ENCODE peak calls at places on chromosomes 6 and 20, in five cellular contexts. F is HEK293T, R is HepG2, H is H1, O is GM12878. C is an unnamed sample.

GRCh38 chr20:46089338-46090094 is at the start of gene NCOA5:
- DNase-seq in F (peak), R (peak), H (peak), O (peak), C (peak)

GRCh38 chr20:63505281-63505680 is 6.4 kb upstream of the EEF1A2 start:
- DNase-seq in F (no peak), R (no peak), H (no peak), O (no peak), C (no peak)

GRCh38 chr6:145036848-145037567 is 698.3 kb downstream of the EPM2A start:
- DNase-seq in F (no peak), R (no peak), H (no peak), O (no peak), C (no peak)

GRCh38 chr20:39269031-39269461 is 306.9 kb downstream of the DHX35 start:
- DNase-seq in F (peak), R (peak), H (no peak), O (no peak), C (no peak)

GRCh38 chr20:43804781-43805180 is 78.0 kb upstream of the GTSF1L start:
- DNase-seq in F (no peak), R (no peak), H (no peak), O (no peak), C (no peak)

GRCh38 chr6:149884215-149884614 is 13.7 kb downstream of the RAET1E start:
- DNase-seq in F (no peak), R (no peak), H (no peak), O (no peak), C (no peak)

GRCh38 chr20:43827940-43828562 is 86.6 kb upstream of the TOX2 start:
- DNase-seq in F (no peak), R (no peak), H (no peak), O (no peak), C (no peak)

GRCh38 chr20:45088247-45088646 is 12.7 kb downstream of the KCNS1 start:
- DNase-seq in F (no peak), R (no peak), H (no peak), O (no peak), C (no peak)

GRCh38 chr20:43341541-43341940 is 116.2 kb upstream of the SRSF6 start:
- DNase-seq in F (no peak), R (no peak), H (no peak), O (no peak), C (no peak)

GRCh38 chr6:161128230-161128629 is 136.7 kb downstream of the MAP3K4 start:
- DNase-seq in F (no peak), R (no peak), H (no peak), O (no peak), C (no peak)

GRCh38 chr6:148508401-148509151 is 165.9 kb downstream of the SASH1 start:
- DNase-seq in F (no peak), R (no peak), H (no peak), O (no peak), C (peak)

GRCh38 chr6:162674452-162674851 is 53.1 kb downstream of the PRKN start:
- DNase-seq in F (no peak), R (no peak), H (no peak), O (no peak), C (no peak)

GRCh38 chr6:53581161-53581560 is 36.3 kb upstream of the GCLC start:
- DNase-seq in F (peak), R (no peak), H (no peak), O (no peak), C (no peak)

GRCh38 chr6:151387175-151387574 is 4.2 kb downstream of the ZBTB2 start:
- DNase-seq in F (no peak), R (no peak), H (no peak), O (no peak), C (no peak)

GRCh38 chr20:25336561-25337422 is 53.8 kb downstream of the ABHD12 start:
- DNase-seq in F (no peak), R (peak), H (peak), O (no peak), C (no peak)

GRCh38 chr20:48132834-48133233 is 347.6 kb upstream of the SULF2 start:
- DNase-seq in F (no peak), R (no peak), H (no peak), O (no peak), C (no peak)

GRCh38 chr6:166490671-166491500 is 95.6 kb downstream of the RAMACL start:
- DNase-seq in F (no peak), R (no peak), H (no peak), O (no peak), C (no peak)

GRCh38 chr6:160014869-160015182 is 45.9 kb downstream of the IGF2R start:
- DNase-seq in F (no peak), R (no peak), H (no peak), O (no peak), C (no peak)

GRCh38 chr6:3323148-3323547 is 64.4 kb downstream of the PSMG4 start:
- DNase-seq in F (no peak), R (no peak), H (no peak), O (no peak), C (no peak)

GRCh38 chr20:50309280-50309763 is 118.7 kb downstream of the CEBPB start:
- DNase-seq in F (no peak), R (no peak), H (no peak), O (no peak), C (no peak)

GRCh38 chr6:13406781-13407180 is 78.4 kb upstream of the TBC1D7 start:
- DNase-seq in F (no peak), R (peak), H (no peak), O (no peak), C (no peak)

GRCh38 chr6:130500693-130501092 is 134.9 kb downstream of the TMEM200A start:
- DNase-seq in F (no peak), R (no peak), H (no peak), O (no peak), C (no peak)

GRCh38 chr6:126300735-126301134 is 39.2 kb upstream of the CENPW start:
- DNase-seq in F (no peak), R (no peak), H (no peak), O (peak), C (no peak)

GRCh38 chr6:142975272-142975805 is 30.4 kb upstream of the HIVEP2 start:
- DNase-seq in F (no peak), R (peak), H (no peak), O (no peak), C (no peak)

GRCh38 chr20:53786071-53786444 is 192.4 kb upstream of the ZNF217 start:
- DNase-seq in F (no peak), R (no peak), H (no peak), O (no peak), C (no peak)

GRCh38 chr6:116387374-116387773 is 16.6 kb downstream of the DSE start:
- DNase-seq in F (no peak), R (no peak), H (no peak), O (no peak), C (no peak)

GRCh38 chr6:102848210-102848609 is 1454.7 kb downstream of the GRIK2 start:
- DNase-seq in F (no peak), R (no peak), H (no peak), O (no peak), C (no peak)

DNA sequence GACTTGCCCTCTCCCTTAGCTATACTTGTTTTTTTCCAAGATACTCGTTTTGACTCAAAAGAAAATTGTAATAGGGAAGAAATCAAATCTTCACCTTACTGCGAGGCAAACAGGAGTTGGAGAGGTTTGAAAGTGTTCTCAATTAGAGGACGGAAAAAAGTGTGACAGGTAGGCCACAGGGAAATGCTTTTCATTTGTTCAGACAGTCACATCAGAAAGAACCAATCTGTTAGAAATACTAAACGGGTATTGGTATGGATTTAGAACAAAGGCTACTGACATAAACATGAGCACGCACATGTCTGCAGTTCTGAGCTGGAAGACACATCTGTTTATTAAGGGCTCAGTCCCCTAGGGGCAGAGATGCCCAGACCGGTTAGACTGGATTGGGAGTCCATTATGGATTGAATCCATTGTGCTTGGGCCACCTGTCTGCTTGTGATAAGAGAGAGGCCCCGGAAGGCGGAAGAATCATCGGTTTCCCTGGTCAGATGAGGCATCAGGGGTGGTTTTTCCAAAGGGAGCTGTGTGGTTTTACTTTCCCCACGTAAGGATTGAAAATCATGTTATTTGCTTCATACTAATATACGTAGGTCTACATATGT is 220.9 kb upstream of the MYLIP start:
- DNase-seq in F (no peak), R (no peak), H (no peak), O (no peak), C (no peak)
- TF ChIP-seq SUZ12 in F (no peak), R (no peak), H (no peak), O (no peak), C (no peak)

GRCh38 chr6:90406142-90406794 is 109.6 kb upstream of the BACH2 start:
- DNase-seq in F (no peak), R (peak), H (no peak), O (no peak), C (no peak)
- TF ChIP-seq SUZ12 in F (no peak), R (no peak), H (no peak), O (no peak), C (no peak)

GRCh38 chr6:34213772-34214171 is 22.9 kb upstream of the HMGA1 start:
- DNase-seq in F (no peak), R (no peak), H (no peak), O (no peak), C (no peak)
- TF ChIP-seq SUZ12 in F (no peak), R (no peak), H (no peak), O (no peak), C (no peak)

GRCh38 chr6:43505718-43506117 is 4.4 kb downstream of the LRRC73 start:
- DNase-seq in F (no peak), R (no peak), H (no peak), O (no peak), C (no peak)
- TF ChIP-seq SUZ12 in F (no peak), R (no peak), H (no peak), O (no peak), C (no peak)

DNA sequence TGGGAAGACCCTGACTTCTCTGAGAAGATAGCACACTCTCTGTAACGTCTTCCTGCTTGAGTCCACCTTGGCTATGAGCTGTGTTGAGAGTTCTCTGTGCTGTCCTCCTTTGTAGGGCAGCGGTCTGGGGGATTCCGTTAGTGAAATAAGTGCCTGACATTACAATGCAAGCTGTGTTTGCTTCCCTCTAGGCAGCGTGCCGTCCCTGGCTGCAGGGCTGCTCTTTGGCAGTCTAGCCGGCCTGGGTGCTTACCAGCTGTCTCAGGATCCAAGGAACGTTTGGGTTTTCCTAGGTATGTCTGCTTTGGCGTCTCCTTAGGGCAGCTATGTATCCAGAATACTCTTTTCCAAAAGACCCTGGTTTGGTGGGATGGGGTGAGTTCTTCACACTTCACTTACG is 2.8 kb downstream of the TMEM14C start:
- DNase-seq in F (no peak), R (no peak), H (no peak), O (no peak), C (no peak)
- TF ChIP-seq SUZ12 in F (no peak), R (no peak), H (no peak), O (no peak), C (no peak)

DNA sequence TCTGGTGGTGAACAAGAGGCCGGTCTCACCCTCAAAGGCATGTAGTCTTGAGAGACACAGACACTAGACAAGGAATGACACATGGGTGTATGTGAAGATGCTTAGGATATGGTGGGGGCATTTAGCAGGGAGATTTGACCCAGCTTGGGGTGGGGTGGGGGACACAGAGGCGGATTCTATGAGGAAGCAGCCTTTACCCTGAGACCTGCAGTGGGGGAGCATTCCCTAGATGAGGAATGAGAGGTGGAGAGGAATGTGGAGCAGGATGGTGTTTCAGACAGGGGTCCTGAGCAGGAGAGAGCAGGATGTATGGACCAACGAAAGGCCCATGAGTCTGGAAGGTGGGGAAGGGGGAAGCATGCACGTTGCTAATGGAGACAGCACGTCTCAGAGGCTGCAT is 57.8 kb downstream of the PHACTR3 start:
- DNase-seq in F (no peak), R (no peak), H (no peak), O (no peak), C (no peak)
- TF ChIP-seq SUZ12 in F (no peak), R (no peak), H (no peak), O (no peak), C (no peak)

GRCh38 chr6:106750146-106750900 is 120.9 kb downstream of the QRSL1 start:
- DNase-seq in F (no peak), R (no peak), H (no peak), O (no peak), C (no peak)

GRCh38 chr6:106754215-106754614 is 124.8 kb downstream of the QRSL1 start:
- DNase-seq in F (no peak), R (no peak), H (no peak), O (no peak), C (no peak)

GRCh38 chr6:106749611-106750010 is 120.2 kb downstream of the QRSL1 start:
- DNase-seq in F (no peak), R (no peak), H (no peak), O (no peak), C (no peak)

GRCh38 chr6:106751501-106752252 is 122.3 kb downstream of the QRSL1 start:
- DNase-seq in F (no peak), R (no peak), H (no peak), O (no peak), C (no peak)

GRCh38 chr6:106752641-106753040 is 123.3 kb downstream of the QRSL1 start:
- DNase-seq in F (no peak), R (peak), H (no peak), O (no peak), C (no peak)
- TF ChIP-seq SUZ12 in F (no peak), R (no peak), H (no peak), O (no peak), C (no peak)

GRCh38 chr20:36998652-36999051 is 47.1 kb upstream of the SAMHD1 start:
- DNase-seq in F (no peak), R (no peak), H (no peak), O (no peak), C (no peak)

GRCh38 chr20:36988494-36988966 is 37.0 kb upstream of the SAMHD1 start:
- DNase-seq in F (no peak), R (no peak), H (no peak), O (no peak), C (no peak)

GRCh38 chr20:36997121-36997520 is 45.6 kb upstream of the SAMHD1 start:
- DNase-seq in F (no peak), R (no peak), H (no peak), O (no peak), C (no peak)

GRCh38 chr20:36991708-36992107 is 40.2 kb upstream of the SAMHD1 start:
- DNase-seq in F (no peak), R (no peak), H (no peak), O (no peak), C (no peak)

DNA sequence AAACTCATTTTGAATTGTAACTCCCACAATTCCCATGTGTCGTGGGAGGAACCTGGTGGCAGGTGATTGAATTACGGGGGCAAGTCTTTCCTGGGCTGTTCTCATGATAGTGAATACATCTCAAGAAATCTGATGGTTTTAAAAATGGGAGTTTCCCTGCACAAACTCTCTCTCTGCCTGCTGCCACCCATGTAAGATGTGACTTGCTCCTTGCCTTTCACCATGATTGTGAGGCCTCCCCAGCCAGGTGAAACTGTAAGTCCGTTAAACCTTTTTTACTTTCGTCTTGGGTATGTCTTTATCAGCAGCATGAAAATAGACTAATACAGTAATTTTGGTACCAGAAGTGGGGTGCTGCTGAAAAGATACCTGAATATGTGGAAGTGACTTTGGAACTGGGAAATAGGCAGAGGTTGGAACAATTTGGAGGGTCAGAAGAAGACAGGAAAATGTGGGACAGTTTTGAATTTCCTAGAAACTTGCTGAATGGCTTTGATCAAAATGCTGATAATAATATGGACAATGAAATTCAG is 41.4 kb upstream of the SAMHD1 start:
- DNase-seq in F (no peak), R (no peak), H (no peak), O (no peak), C (no peak)
- TF ChIP-seq SUZ12 in F (no peak), R (no peak), H (no peak), O (no peak), C (no peak)

C was measured in NT2/D1.